ENCODE peak calls at places on chromosomes 13 and 19, in ten cellular contexts. J is upper lobe of left lung, R is HCT116, Q is spleen, I is stomach, K is suprapubic skin, O is endothelial cell of umbilical vein, F is HepG2, X is K562, S is breast epithelium. U is an unnamed sample.

GRCh38 chr13:105814902-105815250 is 720.6 kb downstream of the EFNB2 start:
- DNase-seq in F (no peak), Q (no peak), K (no peak), J (no peak), X (no peak), S (no peak), O (no peak), I (no peak), R (no peak), U (no peak)

GRCh38 chr19:3575260-3575741 is 2.6 kb downstream of the HMG20B start:
- DNase-seq in O (peak; percentile 17), J (no peak), R (no peak), S (no peak), F (peak; percentile 55), Q (no peak), I (peak; percentile 42), K (no peak), X (no peak), U (no peak)

GRCh38 chr13:81596224-81596753 is 1255.4 kb upstream of the SPRY2 start:
- DNase-seq in R (no peak), I (no peak), J (no peak), Q (no peak), K (no peak), X (no peak), O (no peak), F (no peak), S (no peak), U (no peak)

GRCh38 chr13:51923983-51924539 is 62.3 kb downstream of the CCDC70 start:
- DNase-seq in F (peak; percentile 44), K (no peak), R (peak; percentile 13), X (peak; percentile 52), O (no peak), S (no peak), Q (no peak), I (peak; percentile 25), J (no peak), U (no peak)

GRCh38 chr13:29434217-29434940 is 161.1 kb downstream of the SLC7A1 start:
- DNase-seq in O (no peak), J (no peak), X (no peak), F (no peak), R (no peak), S (no peak), K (no peak), Q (no peak), I (no peak), U (no peak)

GRCh38 chr19:3269972-3270667 is 45.7 kb downstream of the CELF5 start:
- DNase-seq in R (no peak), O (no peak), S (no peak), F (no peak), I (no peak), K (no peak), X (no peak), Q (no peak), J (no peak), U (no peak)

GRCh38 chr19:3375221-3376088 is 9.1 kb downstream of the NFIC start:
- DNase-seq in Q (peak; percentile 90), F (no peak), O (peak; percentile 83), R (no peak), X (peak; percentile 72), I (peak; percentile 82), K (peak; percentile 90), S (peak; percentile 77), J (peak; percentile 89), U (no peak)

GRCh38 chr13:39263033-39263432 is 224.8 kb downstream of the NHLRC3 start:
- DNase-seq in O (peak; percentile 71), Q (no peak), J (no peak), R (peak; percentile 24), S (no peak), I (peak; percentile 27), K (no peak), F (peak; percentile 23), X (peak; percentile 23), U (peak; percentile 9)

GRCh38 chr19:18672606-18673337 is 10.7 kb upstream of the CRTC1 start:
- DNase-seq in I (peak; percentile 73), R (no peak), K (no peak), J (no peak), X (no peak), F (no peak), Q (no peak), O (peak; percentile 65), S (no peak), U (no peak)

GRCh38 chr13:24075137-24075975 is 85.2 kb upstream of the SPATA13 start:
- DNase-seq in R (no peak), F (peak; percentile 16), O (peak; percentile 46), Q (no peak), I (no peak), J (no peak), K (no peak), X (no peak), S (no peak), U (no peak)
- TF ChIP-seq POLR2AphosphoS5 in R (no peak), F (no peak), O (no peak), Q (no peak), I (no peak), J (no peak), K (no peak), X (no peak), S (no peak), U (no peak)

GRCh38 chr19:15324791-15325519 is 7.4 kb downstream of the BRD4 start:
- DNase-seq in R (no peak), O (no peak), J (no peak), F (no peak), I (peak; percentile 63), K (peak; percentile 41), S (no peak), X (no peak), Q (peak; percentile 64), U (no peak)
- H3K4me1 ChIP-seq in R (no peaks in the 10 kb centered on the region), O (peaks cover 28% of the 10 kb centered on the region), J (peaks cover 95% of the 10 kb centered on the region), F (peaks cover 92% of the 10 kb centered on the region), I (peaks cover 99% of the 10 kb centered on the region), K (peaks cover 93% of the 10 kb centered on the region), S (peaks cover 47% of the 10 kb centered on the region), X (peaks cover 61% of the 10 kb centered on the region), Q (peaks cover 94% of the 10 kb centered on the region), U (peaks cover 23% of the 10 kb centered on the region)

GRCh38 chr13:110712081-110712848 is 1.2 kb upstream of the ING1 start:
- DNase-seq in F (peak; percentile 81), K (peak; percentile 91), J (peak; percentile 98), Q (peak; percentile 97), I (peak; percentile 89), X (peak; percentile 81), R (peak; percentile 68), S (peak; percentile 79), O (peak; percentile 82), U (peak; percentile 83)
- TF ChIP-seq POLR2A in F (no peak), K (peak; percentile 48), J (peak; percentile 66), Q (peak; percentile 87), I (no peak), X (peak; percentile 89), R (peak; percentile 92), S (no peak), O (peak; percentile 97), U (peak; percentile 91)

DNA sequence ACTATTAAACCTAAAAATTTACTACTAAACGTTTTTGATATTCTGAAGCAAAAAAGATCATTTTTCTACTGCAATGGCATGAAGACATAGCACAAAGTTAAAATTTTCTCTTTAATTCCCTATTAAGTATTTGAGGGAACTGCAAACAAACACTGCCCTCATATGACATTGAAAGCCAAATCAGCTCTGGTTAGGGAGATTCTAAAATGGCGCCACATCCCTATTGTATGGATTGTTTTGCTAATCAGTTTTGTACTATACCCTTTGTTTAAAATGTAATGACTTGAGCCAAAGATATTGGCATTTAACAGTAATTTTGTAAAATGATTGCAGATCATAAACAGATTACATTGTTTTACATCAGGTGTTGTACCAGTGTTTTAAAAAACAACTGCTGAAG is 65.8 kb downstream of the FLT1 start:
- DNase-seq in F (no peak), O (no peak), X (no peak), S (no peak), I (no peak), Q (no peak), J (no peak), R (no peak), K (no peak), U (no peak)
- TF ChIP-seq POLR2AphosphoS5 in F (no peak), O (no peak), X (no peak), S (no peak), I (no peak), Q (no peak), J (no peak), R (no peak), K (no peak), U (no peak)

DNA sequence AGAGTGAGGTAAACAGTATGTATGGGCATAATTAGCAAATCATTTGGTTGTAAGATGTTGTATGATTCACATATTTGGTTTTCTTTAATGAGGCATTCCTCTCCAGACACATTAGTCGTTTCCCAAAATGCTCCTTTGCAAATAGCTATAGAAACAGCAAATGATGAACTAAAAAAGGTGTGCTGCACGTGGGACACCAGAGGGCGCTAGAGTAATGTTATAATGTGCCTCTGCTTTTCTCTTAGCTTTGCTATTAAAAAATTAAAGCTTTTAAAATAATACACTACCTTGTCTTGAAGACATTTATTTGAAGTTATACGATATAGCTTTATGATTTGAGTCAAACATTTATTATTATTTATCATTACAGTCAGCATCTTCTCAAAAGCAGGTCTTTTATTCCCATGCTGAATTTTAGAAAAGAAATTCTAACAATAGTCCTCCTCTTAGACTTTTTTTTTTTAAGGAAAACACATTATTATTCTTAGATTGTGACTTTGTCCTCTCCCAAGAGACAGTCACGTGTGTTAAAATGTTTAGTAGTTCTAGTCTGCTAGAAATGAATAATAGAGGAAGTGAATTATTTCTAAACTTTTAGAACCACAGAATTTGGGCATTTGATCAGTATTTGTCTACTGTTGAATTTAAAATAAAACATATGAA is 121.6 kb upstream of the FRY start:
- DNase-seq in K (no peak), R (peak; percentile 41), I (peak; percentile 53), X (peak; percentile 16), F (peak; percentile 45), J (no peak), O (peak; percentile 68), Q (no peak), S (no peak), U (peak; percentile 47)
- H3K4me1 ChIP-seq in K (peaks cover 28% of the 10 kb centered on the region), R (no peaks in the 10 kb centered on the region), I (peaks cover 8% of the 10 kb centered on the region), X (no peaks in the 10 kb centered on the region), F (peaks cover 4% of the 10 kb centered on the region), J (peaks cover 18% of the 10 kb centered on the region), O (no peaks in the 10 kb centered on the region), Q (peaks cover 8% of the 10 kb centered on the region), S (no peaks in the 10 kb centered on the region), U (no peaks in the 10 kb centered on the region)

DNA sequence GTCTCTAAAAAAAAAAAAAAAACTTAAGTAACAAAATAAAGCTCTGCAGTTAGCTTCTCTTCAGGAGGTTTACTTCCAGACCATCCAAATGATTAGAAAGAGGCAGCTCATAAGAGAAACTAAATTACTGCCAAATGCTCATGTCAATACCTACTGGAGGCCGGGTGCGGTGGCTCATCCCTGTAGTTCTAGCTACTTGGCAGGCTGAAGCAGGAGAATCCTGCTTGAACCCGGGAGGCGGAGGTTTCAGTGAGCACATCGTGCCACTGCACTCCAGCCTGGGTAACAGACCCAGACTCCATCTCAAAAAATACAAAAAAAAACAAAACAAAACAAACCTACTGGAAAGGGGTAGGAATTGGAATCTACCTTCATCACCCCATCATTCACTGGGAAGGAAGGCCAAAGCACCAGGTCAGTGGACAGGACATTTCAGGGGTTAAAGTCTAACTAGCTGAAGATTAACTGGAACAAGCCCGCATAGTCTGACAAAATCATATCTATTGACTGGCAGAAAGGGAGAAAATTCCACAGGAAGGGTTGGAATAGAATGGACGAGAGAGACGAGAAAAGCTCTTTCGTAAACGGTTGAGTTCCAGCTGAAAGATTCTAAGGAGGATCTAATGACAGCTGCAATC is 1.3 kb downstream of the ZFP14 start:
- DNase-seq in S (no peak), I (no peak), Q (no peak), R (no peak), X (no peak), K (no peak), O (no peak), F (peak; percentile 74), J (no peak), U (no peak)
- TF ChIP-seq POLR2A in S (no peak), I (no peak), Q (no peak), R (no peak), X (no peak), K (no peak), O (no peak), F (no peak), J (no peak), U (no peak)